ENCODE peak calls at places on chromosomes 13 and 19, in six cellular contexts. One of them, this sample, is unnamed.

GRCh38 chr19:45515081-45515624 is 7.9 kb downstream of the VASP start:
- DNase-seq in right atrium auricular region: no peak
- DNase-seq in dorsolateral prefrontal cortex: no peak
- DNase-seq in neuronal stem cell: no peak
- DNase-seq in brain microvascular endothelial cell: no peak
- DNase-seq in CD4-positive, CD25-positive, alpha-beta regulatory T cell: peak
- DNase-seq in this sample: no peak

GRCh38 chr19:48613024-48613851 is 1.6 kb downstream of the FAM83E start:
- DNase-seq in brain microvascular endothelial cell: no peak
- DNase-seq in right atrium auricular region: no peak
- DNase-seq in dorsolateral prefrontal cortex: peak
- DNase-seq in CD4-positive, CD25-positive, alpha-beta regulatory T cell: no peak
- DNase-seq in neuronal stem cell: no peak
- DNase-seq in this sample: no peak

GRCh38 chr13:74132768-74133656 is 1.2 kb downstream of the KLF12 start:
- DNase-seq in dorsolateral prefrontal cortex: peak
- DNase-seq in neuronal stem cell: peak
- DNase-seq in CD4-positive, CD25-positive, alpha-beta regulatory T cell: peak
- DNase-seq in right atrium auricular region: peak
- DNase-seq in brain microvascular endothelial cell: no peak
- DNase-seq in this sample: no peak

GRCh38 chr19:48297975-48298374 is 27.4 kb upstream of the EMP3 start:
- DNase-seq in CD4-positive, CD25-positive, alpha-beta regulatory T cell: no peak
- DNase-seq in dorsolateral prefrontal cortex: no peak
- DNase-seq in brain microvascular endothelial cell: no peak
- DNase-seq in neuronal stem cell: no peak
- DNase-seq in right atrium auricular region: no peak
- DNase-seq in this sample: no peak

GRCh38 chr19:11450570-11451326 is 15.3 kb downstream of the PRKCSH start:
- DNase-seq in dorsolateral prefrontal cortex: no peak
- DNase-seq in right atrium auricular region: no peak
- DNase-seq in CD4-positive, CD25-positive, alpha-beta regulatory T cell: no peak
- DNase-seq in brain microvascular endothelial cell: no peak
- DNase-seq in neuronal stem cell: no peak
- DNase-seq in this sample: no peak

GRCh38 chr13:98032168-98032567 is 78.7 kb downstream of the IPO5 start:
- DNase-seq in right atrium auricular region: no peak
- DNase-seq in CD4-positive, CD25-positive, alpha-beta regulatory T cell: no peak
- DNase-seq in neuronal stem cell: no peak
- DNase-seq in dorsolateral prefrontal cortex: no peak
- DNase-seq in brain microvascular endothelial cell: no peak
- DNase-seq in this sample: no peak

GRCh38 chr19:47730910-47731309 is 14.4 kb upstream of the NOP53 start:
- DNase-seq in brain microvascular endothelial cell: no peak
- DNase-seq in neuronal stem cell: no peak
- DNase-seq in dorsolateral prefrontal cortex: no peak
- DNase-seq in right atrium auricular region: no peak
- DNase-seq in CD4-positive, CD25-positive, alpha-beta regulatory T cell: no peak
- DNase-seq in this sample: no peak

GRCh38 chr13:19586904-19587634 is 25.7 kb upstream of the TPTE2 start:
- DNase-seq in neuronal stem cell: no peak
- DNase-seq in dorsolateral prefrontal cortex: no peak
- DNase-seq in brain microvascular endothelial cell: no peak
- DNase-seq in CD4-positive, CD25-positive, alpha-beta regulatory T cell: peak
- DNase-seq in right atrium auricular region: no peak
- DNase-seq in this sample: no peak

GRCh38 chr19:17847538-17848366 is at the start of gene JAK3:
- DNase-seq in brain microvascular endothelial cell: peak
- DNase-seq in right atrium auricular region: no peak
- DNase-seq in neuronal stem cell: peak
- DNase-seq in CD4-positive, CD25-positive, alpha-beta regulatory T cell: peak
- DNase-seq in dorsolateral prefrontal cortex: peak
- DNase-seq in this sample: no peak

GRCh38 chr13:90171649-90172048 is 1175.8 kb upstream of the MIR17HG start:
- DNase-seq in right atrium auricular region: no peak
- DNase-seq in dorsolateral prefrontal cortex: no peak
- DNase-seq in neuronal stem cell: no peak
- DNase-seq in CD4-positive, CD25-positive, alpha-beta regulatory T cell: no peak
- DNase-seq in brain microvascular endothelial cell: no peak
- DNase-seq in this sample: no peak

GRCh38 chr19:38384209-38385027 is 3.4 kb downstream of the GGN start:
- DNase-seq in dorsolateral prefrontal cortex: no peak
- DNase-seq in right atrium auricular region: no peak
- DNase-seq in brain microvascular endothelial cell: no peak
- DNase-seq in neuronal stem cell: no peak
- DNase-seq in CD4-positive, CD25-positive, alpha-beta regulatory T cell: no peak
- DNase-seq in this sample: no peak

GRCh38 chr13:40228981-40229380 is 437.5 kb downstream of the FOXO1 start:
- DNase-seq in brain microvascular endothelial cell: no peak
- DNase-seq in CD4-positive, CD25-positive, alpha-beta regulatory T cell: no peak
- DNase-seq in neuronal stem cell: no peak
- DNase-seq in dorsolateral prefrontal cortex: no peak
- DNase-seq in right atrium auricular region: no peak
- DNase-seq in this sample: no peak

GRCh38 chr13:59673301-59673700 is 490.4 kb downstream of the DIAPH3 start:
- DNase-seq in dorsolateral prefrontal cortex: no peak
- DNase-seq in neuronal stem cell: no peak
- DNase-seq in CD4-positive, CD25-positive, alpha-beta regulatory T cell: no peak
- DNase-seq in right atrium auricular region: no peak
- DNase-seq in brain microvascular endothelial cell: no peak
- DNase-seq in this sample: no peak

GRCh38 chr13:21149568-21149967 is 26.8 kb downstream of the SKA3 start:
- DNase-seq in dorsolateral prefrontal cortex: no peak
- DNase-seq in CD4-positive, CD25-positive, alpha-beta regulatory T cell: no peak
- DNase-seq in right atrium auricular region: no peak
- DNase-seq in brain microvascular endothelial cell: no peak
- DNase-seq in neuronal stem cell: no peak
- DNase-seq in this sample: no peak

GRCh38 chr13:42355118-42355840 is 83.3 kb downstream of the AKAP11 start:
- DNase-seq in brain microvascular endothelial cell: no peak
- DNase-seq in neuronal stem cell: no peak
- DNase-seq in right atrium auricular region: no peak
- DNase-seq in dorsolateral prefrontal cortex: no peak
- DNase-seq in CD4-positive, CD25-positive, alpha-beta regulatory T cell: peak
- DNase-seq in this sample: no peak

This sample was measured in vagina.